ENCODE peak calls at places on chromosomes 5 and 9, in six cellular contexts. U is GM23248, X is neural progenitor cell, F is PC-3, S is GM23338, R is MM.1S. O is an unnamed sample.

GRCh38 chr9:13427587-13427986 is 148.1 kb upstream of the MPDZ start:
- DNase-seq in U (peak; percentile 47), X (peak; percentile 60), F (peak; percentile 56), S (peak; percentile 54), R (peak; percentile 35), O (peak; percentile 5)

GRCh38 chr5:27815061-27815460 is 776.7 kb upstream of the CDH9 start:
- DNase-seq in U (no peak), X (no peak), F (no peak), S (no peak), R (no peak), O (no peak)

GRCh38 chr5:40914835-40915234 is 5.5 kb downstream of the C7 start:
- DNase-seq in U (peak; percentile 6), X (no peak), F (no peak), S (no peak), R (no peak), O (no peak)

GRCh38 chr9:115038138-115038537 is 79.8 kb downstream of the TNC start:
- DNase-seq in U (peak; percentile 33), X (no peak), F (no peak), S (no peak), R (no peak), O (no peak)

GRCh38 chr9:129052592-129052991 is 16.2 kb downstream of the MIGA2 start:
- DNase-seq in U (no peak), X (no peak), F (peak; percentile 97), S (no peak), R (no peak), O (peak; percentile 100)

GRCh38 chr9:4743131-4743875 is 2.3 kb upstream of the AK3 start:
- DNase-seq in U (peak; percentile 6), X (no peak), F (no peak), S (peak; percentile 32), R (no peak), O (no peak)

GRCh38 chr5:167814828-167815227 is 476.6 kb upstream of the WWC1 start:
- DNase-seq in U (peak; percentile 97), X (no peak), F (peak; percentile 29), S (peak; percentile 87), R (no peak), O (peak; percentile 2)

GRCh38 chr5:93591323-93591945 is 8.4 kb downstream of the NR2F1 start:
- DNase-seq in U (no peak), X (no peak), F (no peak), S (no peak), R (no peak), O (no peak)

GRCh38 chr5:138927979-138928378 is 52.8 kb upstream of the LRRTM2 start:
- DNase-seq in U (no peak), X (no peak), F (no peak), S (no peak), R (no peak), O (no peak)

DNA sequence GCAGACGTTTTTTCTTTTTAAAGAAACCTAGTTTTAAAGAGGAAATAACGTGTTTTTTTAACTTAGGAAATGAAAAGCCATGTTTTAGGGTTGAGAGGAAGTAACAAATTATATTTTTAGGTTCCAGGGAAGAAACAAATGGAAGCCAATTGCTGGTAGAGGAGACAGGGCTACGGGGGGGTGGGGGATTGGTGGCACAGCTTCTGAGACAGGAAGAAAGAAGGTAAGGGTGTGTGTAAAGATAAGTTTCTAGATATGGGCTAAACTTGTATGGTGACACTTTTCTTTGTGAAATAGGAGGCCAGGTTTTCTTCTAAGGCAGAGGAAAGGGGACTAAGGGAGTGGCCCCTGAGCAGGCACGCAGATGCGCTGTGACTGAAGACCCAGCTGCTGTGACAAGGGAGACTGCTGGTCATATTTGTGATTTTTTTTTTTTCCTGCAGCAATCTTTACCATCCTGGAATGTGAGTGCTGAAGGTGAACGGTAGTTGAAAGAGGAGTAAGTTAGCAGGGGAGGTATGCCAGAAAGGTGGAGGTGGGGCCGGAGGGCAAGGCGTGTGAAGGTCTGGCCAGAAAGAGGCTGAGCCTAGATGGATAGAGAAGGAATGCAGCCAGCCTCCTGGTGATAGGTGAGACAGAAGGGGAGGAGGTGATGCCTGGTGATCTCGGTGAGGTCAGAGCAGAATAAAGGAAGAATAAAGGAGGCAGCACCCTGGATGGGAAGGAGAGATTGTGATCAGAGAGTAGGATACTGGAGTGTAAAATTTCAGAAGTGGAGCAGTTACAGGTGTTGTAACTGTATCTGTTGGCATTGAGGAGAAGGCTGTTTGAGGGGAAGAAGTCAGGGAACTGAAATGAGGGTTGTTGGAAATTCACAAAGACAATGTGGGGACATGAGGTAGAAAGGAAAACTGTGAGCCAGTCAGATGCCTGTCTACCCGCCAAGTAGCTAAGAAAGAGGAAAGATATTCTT is 1.7 kb downstream of the GNG10 start:
- DNase-seq in U (no peak), X (peak; percentile 11), F (no peak), S (peak; percentile 80), R (no peak), O (peak; percentile 94)
- H3K4me3 ChIP-seq in U (peak overlapping the region; percentile 93), X (peak overlapping the region; percentile 94), F (peak overlapping the region; percentile 83), S (peak overlapping the region; percentile 78), R (no peak overlapping the region), O (peak overlapping the region; percentile 73)

GRCh38 chr5:1666812-1667588 is 132.6 kb downstream of the MRPL36 start:
- DNase-seq in U (peak; percentile 32), X (peak; percentile 88), F (peak; percentile 44), S (peak; percentile 73), R (peak; percentile 32), O (peak; percentile 63)
- TF ChIP-seq EZH2 in U (peak; percentile 54), X (no peak), F (no peak), S (no peak), R (no peak), O (no peak)

GRCh38 chr9:124257865-124258764 is at the start of gene NEK6:
- DNase-seq in U (peak; percentile 92), X (peak; percentile 63), F (peak; percentile 31), S (no peak), R (peak; percentile 35), O (no peak)

GRCh38 chr9:124257070-124257864 is 482 bp upstream of the NEK6 start:
- DNase-seq in U (peak; percentile 47), X (peak; percentile 33), F (peak; percentile 4), S (peak; percentile 50), R (no peak), O (no peak)

GRCh38 chr9:124258765-124259272 is 1.1 kb downstream of the NEK6 start:
- DNase-seq in U (peak; percentile 52), X (peak; percentile 61), F (peak; percentile 2), S (peak; percentile 58), R (no peak), O (no peak)

GRCh38 chr9:124260769-124261603 is 3.2 kb downstream of the NEK6 start:
- DNase-seq in U (peak; percentile 90), X (no peak), F (peak; percentile 78), S (no peak), R (no peak), O (peak; percentile 77)

DNA sequence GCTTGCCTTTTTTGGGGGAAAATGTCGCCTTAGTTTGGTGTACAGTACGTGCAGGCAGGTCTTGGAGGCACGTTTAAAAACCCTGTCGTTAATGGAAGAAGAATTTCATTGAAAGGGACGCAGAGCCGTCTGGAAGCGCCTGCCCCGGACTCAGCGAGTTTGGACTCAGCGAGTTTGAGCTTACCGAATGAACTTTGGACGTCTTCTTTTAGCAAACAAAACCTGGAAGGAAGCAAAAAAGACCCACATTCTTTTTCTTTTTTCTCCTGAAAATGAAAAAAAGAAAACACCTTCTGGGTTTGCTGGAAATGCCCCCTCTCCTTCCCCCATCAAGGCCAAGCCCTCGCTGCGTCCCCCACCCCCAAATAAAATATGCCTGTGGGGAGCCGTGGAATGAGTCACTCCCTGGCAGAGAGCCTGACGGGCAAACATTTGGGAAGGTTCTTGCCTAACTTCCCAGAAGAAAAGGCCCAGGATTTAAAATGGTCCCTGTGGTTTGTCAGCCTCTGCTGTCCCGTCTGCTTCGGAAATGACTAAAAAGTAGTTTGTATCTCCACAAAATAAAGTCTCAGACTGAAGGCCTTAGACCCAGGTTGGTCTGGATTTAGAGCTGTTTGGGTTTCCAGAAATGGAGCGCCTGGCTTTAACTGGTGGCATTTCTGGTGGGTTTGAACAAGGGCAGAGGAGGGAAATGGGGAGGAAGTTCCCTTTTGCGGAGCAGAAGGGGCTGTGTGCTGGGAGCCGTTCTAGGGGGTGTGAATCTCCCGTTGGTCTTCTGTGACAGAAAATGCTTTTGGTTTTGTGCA is 1.7 kb downstream of the NEK6 start:
- DNase-seq in U (peak; percentile 89), X (peak; percentile 59), F (peak; percentile 91), S (no peak), R (no peak), O (peak; percentile 79)
- H3F3A ChIP-seq in U (peaks cover 57% of the 10 kb centered on the region), X (peaks cover 42% of the 10 kb centered on the region), F (peaks cover 5% of the 10 kb centered on the region), S (peaks cover 7% of the 10 kb centered on the region), R (no peaks in the 10 kb centered on the region), O (peaks cover 40% of the 10 kb centered on the region)

GRCh38 chr9:34809504-34810186 is 99.7 kb upstream of the CCL21 start:
- DNase-seq in U (peak; percentile 42), X (peak; percentile 75), F (no peak), S (peak; percentile 90), R (no peak), O (no peak)
- H3K4me3 ChIP-seq in U (no peak overlapping the region), X (peak overlapping the region; percentile 34), F (no peak overlapping the region), S (peak overlapping the region; percentile 50), R (no peak overlapping the region), O (no peak overlapping the region)

DNA sequence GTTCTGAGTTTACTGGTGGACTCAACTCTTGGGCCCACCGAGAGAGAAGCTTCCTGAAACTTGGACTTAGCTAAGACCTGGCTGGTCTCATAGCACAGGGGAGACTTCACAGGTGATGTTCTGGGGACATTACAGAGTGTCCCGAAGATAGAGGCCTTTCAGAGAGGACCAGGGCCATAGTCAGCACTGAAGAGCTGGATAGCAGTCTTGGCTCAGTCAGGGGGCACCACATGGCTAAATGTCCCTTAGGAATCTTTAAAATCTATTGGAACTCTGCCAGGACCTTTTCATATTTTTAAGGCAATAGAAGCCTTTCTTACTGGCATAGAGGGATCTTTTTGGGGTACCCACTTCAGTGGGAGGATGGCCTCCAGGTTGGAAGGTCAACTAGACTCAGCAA is 59.8 kb upstream of the CPLX2 start:
- DNase-seq in U (no peak), X (no peak), F (no peak), S (no peak), R (no peak), O (no peak)
- TF ChIP-seq EZH2 in U (no peak), X (no peak), F (no peak), S (no peak), R (no peak), O (no peak)

DNA sequence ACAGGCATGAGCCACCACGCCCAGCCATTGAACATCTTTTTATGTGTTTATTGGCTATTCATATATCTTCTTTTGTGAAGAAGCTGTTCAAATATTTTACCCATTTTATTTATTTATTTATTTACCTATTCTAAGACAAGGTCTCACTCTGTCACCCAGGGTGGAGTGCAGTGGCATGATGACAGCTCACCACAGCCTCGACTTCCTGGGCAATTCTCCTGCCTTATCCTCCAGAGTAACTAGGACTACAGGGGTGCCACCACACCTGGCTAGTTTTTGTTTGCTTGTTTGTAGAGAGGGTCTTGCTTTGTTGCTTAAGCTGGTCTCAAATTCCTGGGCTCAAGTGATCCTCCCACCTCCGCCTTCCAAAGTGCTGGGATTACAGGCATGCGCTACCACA is 33.5 kb downstream of the NAIF1 start:
- DNase-seq in U (no peak), X (peak; percentile 29), F (no peak), S (no peak), R (no peak), O (no peak)
- H3F3A ChIP-seq in U (no peaks in the 10 kb centered on the region), X (peaks cover 9% of the 10 kb centered on the region), F (no peaks in the 10 kb centered on the region), S (no peaks in the 10 kb centered on the region), R (no peaks in the 10 kb centered on the region), O (peaks cover 12% of the 10 kb centered on the region)